ENCODE peak calls at places on chromosomes 5 and 9, in six cellular contexts. G is HCT116, Y is astrocyte, E is caudate nucleus, Q is breast epithelium, Z is A673. A is an unnamed sample.

GRCh38 chr5:147760086-147760485 is 22.4 kb downstream of the JAKMIP2 start:
- DNase-seq in G (no peak), Y (no peak), E (no peak), Q (no peak), Z (no peak), A (no peak)

GRCh38 chr9:112332674-112332976 is 794 bp downstream of the PTBP3 start:
- DNase-seq in G (no peak), Y (no peak), E (no peak), Q (no peak), Z (no peak), A (no peak)

GRCh38 chr5:175747539-175748060 is 89.7 kb downstream of the HRH2 start:
- DNase-seq in G (no peak), Y (no peak), E (no peak), Q (no peak), Z (no peak), A (no peak)

GRCh38 chr9:69671904-69672827 is at the start of gene APBA1:
- DNase-seq in G (no peak), Y (peak), E (peak), Q (peak), Z (peak), A (peak)

GRCh38 chr5:140140435-140140834 is 14.7 kb downstream of the IGIP start:
- DNase-seq in G (no peak), Y (no peak), E (no peak), Q (no peak), Z (no peak), A (no peak)

GRCh38 chr9:108784998-108785397 is 70.8 kb downstream of the ACTL7B start:
- DNase-seq in G (no peak), Y (peak), E (no peak), Q (no peak), Z (no peak), A (no peak)

GRCh38 chr5:72539038-72539437 is 31.8 kb upstream of the ZNF366 start:
- DNase-seq in G (no peak), Y (no peak), E (no peak), Q (no peak), Z (no peak), A (no peak)

GRCh38 chr5:54867310-54867944 is 118.0 kb downstream of the ESM1 start:
- DNase-seq in G (peak), Y (peak), E (no peak), Q (no peak), Z (peak), A (no peak)

GRCh38 chr5:112581811-112582320 is 155.8 kb upstream of the APC start:
- DNase-seq in G (no peak), Y (no peak), E (no peak), Q (no peak), Z (no peak), A (no peak)

GRCh38 chr9:18075253-18075977 is 398.5 kb upstream of the ADAMTSL1 start:
- DNase-seq in G (no peak), Y (no peak), E (no peak), Q (no peak), Z (no peak), A (no peak)

GRCh38 chr5:122779451-122779850 is 4.6 kb downstream of the SNX2 start:
- DNase-seq in G (no peak), Y (no peak), E (no peak), Q (no peak), Z (no peak), A (no peak)

GRCh38 chr5:107672212-107673105 is 1.7 kb upstream of the EFNA5 start:
- DNase-seq in G (peak), Y (peak), E (peak), Q (peak), Z (peak), A (peak)

GRCh38 chr9:71353723-71354122 is 232.3 kb upstream of the TRPM3 start:
- DNase-seq in G (no peak), Y (peak), E (no peak), Q (no peak), Z (no peak), A (no peak)

GRCh38 chr9:129497064-129497836 is 123.7 kb downstream of the C9orf50 start:
- DNase-seq in G (no peak), Y (no peak), E (no peak), Q (no peak), Z (peak), A (peak)

GRCh38 chr5:84115727-84116126 is 269.0 kb downstream of the EDIL3 start:
- DNase-seq in G (no peak), Y (no peak), E (no peak), Q (no peak), Z (no peak), A (no peak)

GRCh38 chr5:110377411-110378392 is 348.8 kb downstream of the TMEM232 start:
- DNase-seq in G (no peak), Y (peak), E (no peak), Q (no peak), Z (peak), A (no peak)

GRCh38 chr5:68285075-68285827 is 69.7 kb downstream of the PIK3R1 start:
- DNase-seq in G (no peak), Y (no peak), E (no peak), Q (no peak), Z (no peak), A (no peak)

GRCh38 chr5:12242960-12243888 is 339.0 kb upstream of the CTNND2 start:
- DNase-seq in G (no peak), Y (peak), E (no peak), Q (no peak), Z (no peak), A (no peak)

GRCh38 chr5:61659221-61659696 is 327.2 kb downstream of the ZSWIM6 start:
- DNase-seq in G (no peak), Y (no peak), E (peak), Q (no peak), Z (no peak), A (no peak)

GRCh38 chr5:128082551-128083032 is 974 bp upstream of the SLC12A2 start:
- DNase-seq in G (peak), Y (no peak), E (no peak), Q (no peak), Z (no peak), A (no peak)

GRCh38 chr5:85647349-85648127 is 970.2 kb upstream of the COX7C start:
- DNase-seq in G (no peak), Y (no peak), E (no peak), Q (no peak), Z (no peak), A (no peak)

GRCh38 chr5:178667109-178667508 is 40.3 kb upstream of the CLK4 start:
- DNase-seq in G (no peak), Y (no peak), E (no peak), Q (no peak), Z (no peak), A (no peak)

GRCh38 chr5:148909001-148909400 is 82.6 kb downstream of the ADRB2 start:
- DNase-seq in G (no peak), Y (peak), E (no peak), Q (no peak), Z (no peak), A (no peak)

GRCh38 chr5:131534995-131535394 is 100.0 kb downstream of the RAPGEF6 start:
- DNase-seq in G (no peak), Y (peak), E (no peak), Q (no peak), Z (no peak), A (no peak)

GRCh38 chr9:37339945-37340344 is 82.6 kb upstream of the GRHPR start:
- DNase-seq in G (no peak), Y (no peak), E (no peak), Q (no peak), Z (no peak), A (no peak)

GRCh38 chr9:134619456-134619982 is 22.1 kb upstream of the COL5A1 start:
- DNase-seq in G (no peak), Y (no peak), E (no peak), Q (no peak), Z (no peak), A (no peak)

GRCh38 chr5:102792705-102793104 is 37.6 kb downstream of the PAM start:
- DNase-seq in G (no peak), Y (no peak), E (no peak), Q (no peak), Z (peak), A (no peak)

DNA sequence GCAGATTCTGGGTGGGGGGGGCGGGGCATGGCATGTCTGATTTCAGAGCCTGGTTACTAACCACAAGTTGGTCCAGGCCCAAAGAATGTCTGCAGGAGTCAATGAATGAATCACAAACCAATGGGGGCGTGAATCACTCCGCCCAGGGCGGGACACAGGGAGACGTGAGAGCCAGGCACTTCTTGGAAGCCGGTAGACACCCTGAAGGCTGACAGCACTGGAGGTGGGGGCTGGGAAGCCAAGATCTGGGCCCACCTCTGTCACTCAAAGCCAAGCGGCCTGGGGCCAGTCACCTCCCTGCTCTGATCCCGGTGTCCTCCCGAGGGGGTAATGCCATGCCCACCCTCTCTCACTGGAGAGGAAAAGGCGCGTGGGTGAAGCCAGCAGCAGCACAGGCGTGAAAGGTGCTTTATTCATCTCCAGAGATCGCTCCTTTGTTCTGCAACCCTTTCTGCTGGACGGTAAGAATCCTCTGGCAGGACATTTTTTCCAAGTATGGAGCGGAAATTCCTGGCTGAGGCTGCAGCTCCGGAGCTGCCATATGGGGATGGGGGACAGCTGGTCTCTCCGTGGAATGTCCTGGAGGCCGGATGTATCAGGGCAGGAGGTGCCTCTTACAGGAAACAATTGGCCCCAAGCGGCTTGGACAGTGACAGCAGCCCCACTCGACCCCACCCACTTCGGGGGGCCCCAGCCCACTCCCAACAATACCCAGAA is 85.0 kb downstream of the STK10 start:
- DNase-seq in G (peak), Y (peak), E (no peak), Q (peak), Z (peak), A (no peak)
- H3K27ac ChIP-seq in G (no peak), Y (peak), E (no peak), Q (peak), Z (no peak), A (no peak)

GRCh38 chr5:136052692-136053335 is 24.0 kb downstream of the TGFBI start:
- DNase-seq in G (no peak), Y (no peak), E (no peak), Q (no peak), Z (no peak), A (no peak)

GRCh38 chr5:136051486-136052220 is 22.9 kb downstream of the TGFBI start:
- DNase-seq in G (no peak), Y (no peak), E (no peak), Q (no peak), Z (no peak), A (no peak)

GRCh38 chr5:136055612-136056302 is 27.0 kb downstream of the TGFBI start:
- DNase-seq in G (no peak), Y (no peak), E (no peak), Q (no peak), Z (no peak), A (no peak)

GRCh38 chr5:136054133-136054996 is 25.6 kb downstream of the TGFBI start:
- DNase-seq in G (no peak), Y (no peak), E (no peak), Q (no peak), Z (no peak), A (no peak)

DNA sequence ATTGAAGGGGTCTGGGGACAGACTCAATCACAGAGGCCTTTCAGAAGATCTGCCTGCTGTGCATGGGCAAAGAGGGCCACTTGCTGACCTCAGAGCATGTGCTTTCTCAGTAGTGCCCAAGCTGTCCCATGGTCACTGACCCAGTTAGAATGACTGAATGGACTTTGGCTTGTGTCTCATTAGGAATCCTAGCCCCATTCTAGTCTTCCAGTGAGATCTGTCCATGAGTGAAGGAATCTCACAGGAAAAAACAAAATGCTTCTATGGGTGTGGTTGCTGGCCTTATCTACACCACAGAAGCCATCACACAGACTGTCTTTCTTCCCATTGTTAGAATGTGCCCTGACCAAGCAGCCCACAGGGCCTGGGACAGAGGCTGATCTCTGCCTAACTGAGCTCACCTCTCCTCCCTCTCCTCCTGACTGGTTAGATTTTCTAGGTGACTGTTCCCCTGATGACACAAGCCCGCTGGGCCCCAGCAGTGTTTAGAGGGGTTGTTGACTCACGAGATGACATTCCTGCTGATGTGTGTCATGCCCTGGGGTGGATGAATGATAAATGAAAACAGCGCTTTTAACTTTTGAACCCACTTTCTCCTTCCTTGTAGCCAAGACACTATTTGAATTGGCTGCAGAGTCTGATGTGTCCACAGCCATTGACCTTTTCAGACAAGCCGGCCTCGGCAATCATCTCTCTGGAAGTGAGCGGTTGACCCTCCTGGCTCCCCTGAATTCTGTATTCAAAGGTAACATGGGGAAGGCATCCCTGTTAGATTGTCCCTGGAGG is 24.7 kb downstream of the TGFBI start:
- DNase-seq in G (peak), Y (peak), E (no peak), Q (peak), Z (no peak), A (no peak)
- H3K27ac ChIP-seq in G (peak), Y (peak), E (no peak), Q (peak), Z (no peak), A (no peak)

GRCh38 chr5:53126514-53126913 is 17.0 kb upstream of the MOCS2 start:
- DNase-seq in G (no peak), Y (peak), E (no peak), Q (no peak), Z (peak), A (no peak)

GRCh38 chr5:53120165-53120564 is 10.6 kb upstream of the MOCS2 start:
- DNase-seq in G (no peak), Y (no peak), E (no peak), Q (no peak), Z (no peak), A (no peak)

GRCh38 chr5:53128481-53128880 is 18.9 kb upstream of the MOCS2 start:
- DNase-seq in G (no peak), Y (no peak), E (no peak), Q (no peak), Z (no peak), A (no peak)

GRCh38 chr5:53127107-53127506 is 17.6 kb upstream of the MOCS2 start:
- DNase-seq in G (no peak), Y (no peak), E (no peak), Q (no peak), Z (no peak), A (no peak)

DNA sequence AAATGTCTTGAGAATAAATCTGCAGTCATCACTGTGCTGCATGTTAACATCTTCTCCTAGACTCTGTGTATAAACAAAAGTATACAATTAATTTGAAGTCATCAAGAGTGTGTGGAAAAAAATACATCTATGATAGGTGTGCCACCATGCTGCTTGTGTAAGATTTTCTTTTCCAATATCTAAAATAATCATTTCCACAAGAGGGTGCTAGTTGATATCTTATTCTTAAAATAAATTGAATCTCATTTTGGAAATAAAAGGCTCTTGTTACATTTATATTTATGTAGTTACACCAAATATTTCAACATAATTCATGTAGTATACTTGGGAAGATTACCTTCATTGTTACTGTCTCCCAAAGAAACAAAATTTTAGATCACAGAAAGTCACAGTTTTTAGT is 14.1 kb upstream of the MOCS2 start:
- DNase-seq in G (no peak), Y (no peak), E (no peak), Q (no peak), Z (peak), A (no peak)
- H3K27ac ChIP-seq in G (no peak), Y (no peak), E (no peak), Q (no peak), Z (no peak), A (no peak)

GRCh38 chr9:127170049-127170448 is 47.6 kb upstream of the ANGPTL2 start:
- DNase-seq in G (no peak), Y (no peak), E (no peak), Q (no peak), Z (no peak), A (no peak)

GRCh38 chr9:127170652-127171051 is 48.2 kb upstream of the ANGPTL2 start:
- DNase-seq in G (no peak), Y (no peak), E (no peak), Q (no peak), Z (no peak), A (no peak)

GRCh38 chr9:127174386-127175318 is 52.2 kb upstream of the ANGPTL2 start:
- DNase-seq in G (no peak), Y (no peak), E (no peak), Q (peak), Z (no peak), A (no peak)

GRCh38 chr9:127173063-127173462 is 50.6 kb upstream of the ANGPTL2 start:
- DNase-seq in G (no peak), Y (no peak), E (no peak), Q (peak), Z (no peak), A (no peak)

GRCh38 chr9:127172066-127172707 is 49.8 kb upstream of the ANGPTL2 start:
- DNase-seq in G (no peak), Y (peak), E (no peak), Q (peak), Z (no peak), A (no peak)
- H3K27ac ChIP-seq in G (no peak), Y (no peak), E (no peak), Q (no peak), Z (no peak), A (no peak)

A was measured in substantia nigra.